ENCODE peak calls at places on chromosome 5, in seven cellular contexts. H, J, K, G, S, P and B are unnamed samples.

GRCh38 chr5:93189707-93190120 is 391.3 kb downstream of the NR2F1-AS1 start:
- DNase-seq in S (peak), P (no peak), G (no peak), J (no peak), K (no peak), H (no peak), B (no peak)

GRCh38 chr5:172370648-172371248 is 83.6 kb downstream of the SH3PXD2B start:
- DNase-seq in K (no peak), S (no peak), J (peak), H (no peak), G (peak), P (peak), B (no peak)

GRCh38 chr5:67581203-67581602 is 384.6 kb upstream of the CD180 start:
- DNase-seq in S (no peak), P (no peak), J (no peak), H (no peak), G (no peak), K (no peak), B (no peak)

GRCh38 chr5:123538670-123539459 is 26.9 kb downstream of the CSNK1G3 start:
- DNase-seq in S (no peak), J (no peak), G (no peak), H (no peak), P (no peak), K (no peak), B (no peak)

GRCh38 chr5:133232011-133232410 is 180.2 kb downstream of the HSPA4 start:
- DNase-seq in P (no peak), S (no peak), H (no peak), J (no peak), G (no peak), K (no peak), B (no peak)

GRCh38 chr5:115708819-115709477 is 83.1 kb upstream of the TMED7 start:
- DNase-seq in J (no peak), K (no peak), S (no peak), P (no peak), H (no peak), G (no peak), B (no peak)

GRCh38 chr5:137825165-137825564 is 42.5 kb upstream of the MYOT start:
- DNase-seq in G (no peak), J (no peak), K (no peak), S (peak), H (no peak), P (no peak), B (no peak)

GRCh38 chr5:5014836-5015235 is 125.3 kb upstream of the ADAMTS16 start:
- DNase-seq in P (no peak), J (no peak), S (no peak), H (no peak), K (no peak), G (no peak), B (no peak)

GRCh38 chr5:14472986-14473567 is 108.5 kb upstream of the OTULINL start:
- DNase-seq in J (no peak), P (no peak), G (no peak), K (no peak), S (no peak), H (no peak), B (no peak)

GRCh38 chr5:120146787-120147186 is 317.3 kb upstream of the PRR16 start:
- DNase-seq in H (no peak), S (no peak), K (no peak), P (no peak), G (no peak), J (no peak), B (no peak)

GRCh38 chr5:2014058-2014610 is 131.4 kb upstream of the IRX4 start:
- DNase-seq in G (no peak), S (no peak), H (no peak), K (no peak), P (no peak), J (no peak), B (no peak)

GRCh38 chr5:58925627-58926545 is 343.0 kb downstream of the RAB3C start:
- DNase-seq in S (no peak), K (no peak), P (no peak), J (no peak), H (no peak), G (no peak), B (no peak)

GRCh38 chr5:93107828-93108520 is 473.0 kb downstream of the NR2F1-AS1 start:
- DNase-seq in S (no peak), J (no peak), H (no peak), K (no peak), P (no peak), G (no peak), B (no peak)

GRCh38 chr5:121758640-121759039 is 93.0 kb upstream of the FTMT start:
- DNase-seq in H (no peak), P (no peak), K (no peak), J (no peak), S (no peak), G (no peak), B (no peak)

GRCh38 chr5:59562756-59563389 is 330.7 kb downstream of the PDE4D start:
- DNase-seq in K (peak), H (no peak), G (no peak), J (peak), S (no peak), P (peak), B (no peak)

GRCh38 chr5:126519637-126520592 is 75.1 kb downstream of the ALDH7A1 start:
- DNase-seq in P (no peak), S (no peak), J (no peak), H (no peak), G (no peak), K (no peak), B (no peak)

GRCh38 chr5:75848077-75848476 is 130.8 kb upstream of the POC5 start:
- DNase-seq in J (no peak), S (no peak), K (no peak), P (no peak), G (no peak), H (no peak), B (no peak)

GRCh38 chr5:121559832-121560231 is 291.9 kb upstream of the FTMT start:
- DNase-seq in P (no peak), K (no peak), G (no peak), J (no peak), S (no peak), H (no peak), B (no peak)

GRCh38 chr5:69001605-69002004 is 92.2 kb upstream of the SLC30A5 start:
- DNase-seq in H (no peak), K (no peak), G (no peak), J (no peak), S (no peak), P (no peak), B (no peak)

GRCh38 chr5:87411586-87412416 is 929 bp downstream of the CCNH start:
- DNase-seq in S (no peak), K (no peak), H (peak), P (peak), J (no peak), G (peak), B (no peak)

GRCh38 chr5:76622973-76623596 is at the start of gene F2RL2:
- DNase-seq in K (no peak), S (no peak), P (no peak), G (no peak), J (no peak), H (no peak), B (no peak)

GRCh38 chr5:141343242-141343952 is at the start of gene PCDHGA3:
- DNase-seq in K (no peak), P (peak), J (peak), G (no peak), S (no peak), H (no peak), B (no peak)

GRCh38 chr5:31324832-31325231 is 131.3 kb downstream of the CDH6 start:
- DNase-seq in S (no peak), J (no peak), G (no peak), H (no peak), P (no peak), K (no peak), B (no peak)

GRCh38 chr5:127875235-127876021 is 172.2 kb downstream of the CCDC192 start:
- DNase-seq in H (no peak), G (no peak), S (peak), K (no peak), P (peak), J (peak), B (no peak)

GRCh38 chr5:16585028-16585667 is 31.6 kb downstream of the RETREG1 start:
- DNase-seq in P (peak), G (no peak), S (no peak), H (no peak), K (no peak), J (peak), B (no peak)

GRCh38 chr5:72015103-72015548 is 92.1 kb upstream of the MAP1B start:
- DNase-seq in J (no peak), K (no peak), P (no peak), H (no peak), S (no peak), G (no peak), B (no peak)

GRCh38 chr5:179596421-179596820 is 27.1 kb downstream of the HNRNPH1 start:
- DNase-seq in S (no peak), P (no peak), G (no peak), K (peak), J (no peak), H (no peak), B (no peak)

GRCh38 chr5:56681346-56681745 is 134.0 kb upstream of the MAP3K1 start:
- DNase-seq in J (no peak), G (no peak), H (no peak), P (no peak), K (no peak), S (no peak), B (no peak)

GRCh38 chr5:141928051-141928450 is 4.4 kb downstream of the DELE1 start:
- DNase-seq in S (no peak), P (no peak), H (no peak), J (no peak), K (no peak), G (no peak), B (no peak)

GRCh38 chr5:16776611-16777251 is 159.4 kb downstream of the MYO10 start:
- DNase-seq in G (no peak), K (no peak), S (no peak), P (no peak), J (no peak), H (no peak), B (no peak)

GRCh38 chr5:137084016-137084415 is 415.1 kb downstream of the SPOCK1 start:
- DNase-seq in J (no peak), K (no peak), P (no peak), G (no peak), H (no peak), S (no peak), B (no peak)

GRCh38 chr5:167730121-167730520 is 561.3 kb upstream of the WWC1 start:
- DNase-seq in G (no peak), S (no peak), H (no peak), J (no peak), K (no peak), P (no peak), B (no peak)

GRCh38 chr5:64637837-64638443 is 52.4 kb upstream of the SHISAL2B start:
- DNase-seq in G (no peak), J (peak), S (no peak), H (no peak), K (no peak), P (no peak), B (no peak)

GRCh38 chr5:95644351-95645042 is 2.1 kb upstream of the RFESD start:
- DNase-seq in J (peak), H (no peak), S (no peak), K (no peak), G (peak), P (peak), B (no peak)

GRCh38 chr5:52842111-52842510 is 54.4 kb downstream of the ITGA1 start:
- DNase-seq in S (no peak), G (no peak), K (no peak), H (no peak), P (no peak), J (no peak), B (no peak)

GRCh38 chr5:41510176-41510831 is at the start of gene PLCXD3:
- DNase-seq in S (no peak), G (peak), H (no peak), K (peak), P (no peak), J (no peak), B (peak)

GRCh38 chr5:171313481-171314206 is 4.6 kb downstream of the TLX3 start:
- DNase-seq in J (no peak), G (no peak), S (no peak), K (peak), H (no peak), P (no peak), B (no peak)

GRCh38 chr5:142202282-142202681 is 93.7 kb downstream of the NDFIP1 start:
- DNase-seq in G (no peak), P (no peak), S (no peak), H (no peak), J (no peak), K (no peak), B (no peak)

GRCh38 chr5:145792840-145793239 is 42.3 kb downstream of the PRELID2 start:
- DNase-seq in S (no peak), J (no peak), H (no peak), P (no peak), G (no peak), K (no peak), B (no peak)

GRCh38 chr5:850511-851006 is at the start of gene ZDHHC11:
- DNase-seq in G (peak), P (no peak), J (no peak), H (peak), K (peak), S (no peak), B (peak)
- TF ChIP-seq CTCF in G (no peak), P (no peak), J (no peak), H (no peak), K (no peak), S (no peak), B (no peak)

DNA sequence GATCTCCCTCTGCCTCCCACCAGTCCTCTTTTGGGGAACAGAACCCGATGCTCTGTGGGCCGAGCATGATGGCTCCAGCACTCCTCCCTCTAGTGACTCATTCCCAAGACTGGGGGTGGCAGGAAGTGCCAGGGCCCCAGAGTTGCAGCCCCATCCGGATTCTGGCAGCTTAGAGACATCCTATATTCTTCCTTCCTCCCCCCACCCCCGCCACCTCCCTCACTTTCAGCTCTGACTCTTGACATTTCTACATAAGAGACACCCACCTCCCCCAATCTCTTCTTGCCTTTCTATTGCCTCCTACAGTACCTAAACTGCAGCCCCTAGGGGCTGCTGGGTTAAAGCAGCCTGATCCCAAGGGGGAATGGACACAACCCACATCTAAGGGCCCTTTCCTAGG is 47.1 kb upstream of the MATR3 start:
- DNase-seq in G (no peak), P (no peak), K (peak), S (no peak), H (no peak), J (no peak), B (no peak)
- TF ChIP-seq CTCF in G (no peak), P (no peak), K (no peak), S (no peak), H (no peak), J (no peak), B (no peak)

GRCh38 chr5:78557601-78558000 is 91.0 kb downstream of the LHFPL2 start:
- DNase-seq in H (no peak), P (no peak), K (no peak), G (no peak), S (no peak), J (no peak), B (no peak)

GRCh38 chr5:78554595-78554994 is 94.0 kb downstream of the LHFPL2 start:
- DNase-seq in H (no peak), G (no peak), P (no peak), J (no peak), K (no peak), S (no peak), B (no peak)

GRCh38 chr5:78553578-78553977 is 95.0 kb downstream of the LHFPL2 start:
- DNase-seq in K (no peak), P (no peak), J (no peak), G (no peak), S (no peak), H (no peak), B (no peak)

GRCh38 chr5:78553991-78554390 is 94.6 kb downstream of the LHFPL2 start:
- DNase-seq in P (no peak), J (no peak), H (no peak), G (no peak), K (no peak), S (no peak), B (no peak)

DNA sequence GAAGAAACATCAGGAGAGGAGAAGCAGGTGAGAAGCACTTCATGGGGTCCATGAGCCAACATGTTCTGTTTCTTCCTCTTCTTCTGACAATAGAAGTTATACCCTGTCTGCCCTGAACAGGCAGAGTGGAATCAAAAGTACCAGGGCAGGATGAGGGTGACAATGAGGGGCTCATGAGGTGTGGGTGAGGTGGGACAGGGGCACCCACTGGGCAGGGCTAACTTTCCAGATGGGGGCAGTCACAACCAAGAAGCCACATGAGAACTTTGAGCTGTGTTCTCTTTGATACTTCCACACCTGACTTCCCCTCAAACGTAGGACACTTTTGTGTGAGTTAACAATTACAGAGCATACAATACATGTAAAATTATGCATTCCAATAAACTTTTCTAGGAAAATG is 92.7 kb downstream of the LHFPL2 start:
- DNase-seq in P (peak), J (no peak), H (no peak), S (no peak), G (no peak), K (no peak), B (no peak)
- TF ChIP-seq CTCF in P (peak), J (no peak), H (no peak), S (no peak), G (no peak), K (no peak), B (no peak)

DNA sequence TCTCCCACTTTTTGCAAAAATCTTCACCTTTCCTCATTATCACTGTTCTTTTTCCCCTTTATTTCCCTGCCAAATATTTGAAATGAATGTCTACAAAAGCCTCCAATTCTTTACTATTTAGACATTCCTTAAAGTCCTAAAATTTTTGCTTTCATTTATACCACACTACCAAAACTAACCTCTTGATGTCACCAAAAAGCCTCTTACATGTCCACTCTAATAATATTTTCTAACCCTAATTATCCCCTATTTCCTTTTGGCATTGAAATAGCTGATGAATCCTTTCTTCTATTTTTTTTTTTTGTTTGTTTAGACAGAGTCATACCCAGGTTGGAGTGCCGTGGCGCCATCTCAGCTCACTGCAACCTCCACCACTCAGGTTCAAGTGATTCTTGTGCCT is 32.3 kb upstream of the NRG2 start:
- DNase-seq in P (peak), S (no peak), J (no peak), H (no peak), K (no peak), G (no peak), B (no peak)
- TF ChIP-seq CTCF in P (peak), S (peak), J (no peak), H (no peak), K (peak), G (no peak), B (peak)

GRCh38 chr5:151094054-151094858 is 13.4 kb upstream of the TNIP1 start:
- DNase-seq in K (no peak), G (no peak), S (no peak), H (no peak), J (peak), P (no peak), B (no peak)
- TF ChIP-seq CTCF in K (no peak), G (no peak), S (no peak), H (no peak), J (no peak), P (no peak), B (no peak)

DNA sequence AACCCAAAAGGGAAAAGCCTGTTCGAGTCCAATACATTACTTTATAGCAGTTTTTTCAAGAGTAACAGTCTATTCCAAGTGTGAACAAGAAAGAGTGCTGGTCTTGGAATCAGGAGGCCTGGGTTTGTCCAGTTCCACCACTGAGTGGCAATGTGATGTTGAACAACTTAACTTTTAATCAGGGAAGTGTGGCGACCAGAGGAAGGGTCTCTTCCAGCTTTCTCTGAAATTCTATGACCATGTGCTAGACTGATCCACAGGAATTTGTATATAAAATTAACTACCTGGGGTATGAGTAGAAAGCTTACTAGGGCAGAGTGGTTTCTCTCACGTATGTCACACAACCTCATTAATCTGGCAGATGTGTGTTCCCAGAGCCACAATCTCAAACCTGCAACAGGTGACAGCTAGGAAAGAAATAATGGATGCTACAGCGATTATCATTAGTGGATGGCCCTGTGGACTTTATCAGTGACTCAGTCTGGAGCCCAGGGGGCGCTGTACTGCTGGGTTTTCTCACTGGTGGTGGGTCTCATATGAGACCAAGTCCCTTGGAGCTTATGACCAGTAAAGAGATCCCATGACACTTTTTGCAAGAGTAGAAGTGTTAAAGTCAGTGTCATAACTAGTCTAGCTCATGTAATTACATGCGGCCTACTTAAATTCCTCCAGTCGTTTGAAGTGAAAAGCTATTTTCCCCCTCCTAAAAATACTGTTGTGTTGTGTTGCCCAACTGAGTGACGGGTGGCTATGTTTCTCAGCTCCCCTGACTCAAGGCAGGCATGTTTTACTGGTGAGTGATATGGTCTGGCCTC is 116.5 kb downstream of the GDNF start:
- DNase-seq in J (no peak), H (no peak), S (no peak), G (no peak), P (no peak), K (no peak), B (no peak)
- TF ChIP-seq CTCF in J (peak), H (no peak), S (peak), G (no peak), P (peak), K (peak), B (peak)